ENCODE peak calls at places on chromosomes 12 and 14, in ten cellular contexts. One of them, this sample, is unnamed.

GRCh38 chr14:98501335-98501734 is 770.7 kb downstream of the BCL11B start:
- DNase-seq in CD4-positive, CD25-positive, alpha-beta regulatory T cell: no peak
- DNase-seq in tibial nerve: no peak
- DNase-seq in neuronal stem cell: no peak
- DNase-seq in astrocyte: no peak
- DNase-seq in hepatocyte: peak
- DNase-seq in heart left ventricle: no peak
- DNase-seq in SK-N-MC: no peak
- DNase-seq in MM.1S: no peak
- DNase-seq in SK-N-SH: no peak
- DNase-seq in this sample: no peak

GRCh38 chr12:50689437-50689836 is 74.5 kb upstream of the ATF1 start:
- DNase-seq in SK-N-MC: no peak
- DNase-seq in CD4-positive, CD25-positive, alpha-beta regulatory T cell: no peak
- DNase-seq in MM.1S: no peak
- DNase-seq in SK-N-SH: no peak
- DNase-seq in hepatocyte: peak
- DNase-seq in neuronal stem cell: no peak
- DNase-seq in heart left ventricle: no peak
- DNase-seq in tibial nerve: no peak
- DNase-seq in astrocyte: no peak
- DNase-seq in this sample: no peak

GRCh38 chr12:76400136-76400535 is 51.9 kb upstream of the BBS10 start:
- DNase-seq in SK-N-SH: no peak
- DNase-seq in astrocyte: no peak
- DNase-seq in neuronal stem cell: no peak
- DNase-seq in hepatocyte: no peak
- DNase-seq in CD4-positive, CD25-positive, alpha-beta regulatory T cell: no peak
- DNase-seq in heart left ventricle: no peak
- DNase-seq in MM.1S: no peak
- DNase-seq in tibial nerve: no peak
- DNase-seq in SK-N-MC: no peak
- DNase-seq in this sample: no peak

GRCh38 chr12:70487440-70487839 is 121.3 kb downstream of the KCNMB4 start:
- DNase-seq in astrocyte: peak
- DNase-seq in SK-N-SH: no peak
- DNase-seq in CD4-positive, CD25-positive, alpha-beta regulatory T cell: no peak
- DNase-seq in hepatocyte: no peak
- DNase-seq in SK-N-MC: no peak
- DNase-seq in MM.1S: peak
- DNase-seq in heart left ventricle: no peak
- DNase-seq in tibial nerve: no peak
- DNase-seq in neuronal stem cell: no peak
- DNase-seq in this sample: no peak

GRCh38 chr14:64610049-64610746 is 60.4 kb downstream of the PPP1R36 start:
- DNase-seq in SK-N-MC: no peak
- DNase-seq in SK-N-SH: no peak
- DNase-seq in heart left ventricle: no peak
- DNase-seq in tibial nerve: no peak
- DNase-seq in neuronal stem cell: no peak
- DNase-seq in hepatocyte: no peak
- DNase-seq in MM.1S: no peak
- DNase-seq in CD4-positive, CD25-positive, alpha-beta regulatory T cell: no peak
- DNase-seq in astrocyte: no peak
- DNase-seq in this sample: no peak

GRCh38 chr14:51394391-51394790 is 154.3 kb downstream of the TMX1 start:
- DNase-seq in tibial nerve: no peak
- DNase-seq in neuronal stem cell: no peak
- DNase-seq in astrocyte: no peak
- DNase-seq in CD4-positive, CD25-positive, alpha-beta regulatory T cell: no peak
- DNase-seq in SK-N-MC: no peak
- DNase-seq in MM.1S: no peak
- DNase-seq in SK-N-SH: no peak
- DNase-seq in heart left ventricle: no peak
- DNase-seq in hepatocyte: no peak
- DNase-seq in this sample: no peak

GRCh38 chr12:7130791-7131501 is 775 bp downstream of the CLSTN3 start:
- DNase-seq in CD4-positive, CD25-positive, alpha-beta regulatory T cell: peak
- DNase-seq in hepatocyte: peak
- DNase-seq in SK-N-MC: no peak
- DNase-seq in astrocyte: peak
- DNase-seq in MM.1S: peak
- DNase-seq in heart left ventricle: peak
- DNase-seq in tibial nerve: peak
- DNase-seq in neuronal stem cell: no peak
- DNase-seq in SK-N-SH: peak
- DNase-seq in this sample: no peak

GRCh38 chr12:59407799-59408198 is 188.0 kb upstream of the SLC16A7 start:
- DNase-seq in astrocyte: no peak
- DNase-seq in heart left ventricle: no peak
- DNase-seq in hepatocyte: no peak
- DNase-seq in CD4-positive, CD25-positive, alpha-beta regulatory T cell: no peak
- DNase-seq in MM.1S: no peak
- DNase-seq in SK-N-MC: no peak
- DNase-seq in neuronal stem cell: no peak
- DNase-seq in SK-N-SH: no peak
- DNase-seq in tibial nerve: no peak
- DNase-seq in this sample: no peak

GRCh38 chr14:64910847-64911495 is 3.3 kb upstream of the CHURC1 start:
- DNase-seq in CD4-positive, CD25-positive, alpha-beta regulatory T cell: no peak
- DNase-seq in SK-N-MC: no peak
- DNase-seq in neuronal stem cell: no peak
- DNase-seq in hepatocyte: peak
- DNase-seq in astrocyte: no peak
- DNase-seq in tibial nerve: no peak
- DNase-seq in MM.1S: no peak
- DNase-seq in SK-N-SH: peak
- DNase-seq in heart left ventricle: no peak
- DNase-seq in this sample: no peak

GRCh38 chr12:104903648-104904423 is 54.3 kb downstream of the SLC41A2 start:
- DNase-seq in neuronal stem cell: no peak
- DNase-seq in hepatocyte: no peak
- DNase-seq in heart left ventricle: no peak
- DNase-seq in CD4-positive, CD25-positive, alpha-beta regulatory T cell: no peak
- DNase-seq in astrocyte: peak
- DNase-seq in tibial nerve: no peak
- DNase-seq in SK-N-SH: no peak
- DNase-seq in MM.1S: no peak
- DNase-seq in SK-N-MC: no peak
- DNase-seq in this sample: no peak

GRCh38 chr12:85996280-85996679 is 122.2 kb downstream of the NTS start:
- DNase-seq in CD4-positive, CD25-positive, alpha-beta regulatory T cell: no peak
- DNase-seq in astrocyte: peak
- DNase-seq in heart left ventricle: no peak
- DNase-seq in hepatocyte: no peak
- DNase-seq in MM.1S: no peak
- DNase-seq in SK-N-SH: no peak
- DNase-seq in neuronal stem cell: no peak
- DNase-seq in tibial nerve: no peak
- DNase-seq in SK-N-MC: no peak
- DNase-seq in this sample: no peak

GRCh38 chr12:3518902-3519301 is 27.9 kb downstream of the PRMT8 start:
- DNase-seq in MM.1S: no peak
- DNase-seq in SK-N-SH: no peak
- DNase-seq in neuronal stem cell: no peak
- DNase-seq in CD4-positive, CD25-positive, alpha-beta regulatory T cell: no peak
- DNase-seq in hepatocyte: no peak
- DNase-seq in heart left ventricle: peak
- DNase-seq in astrocyte: no peak
- DNase-seq in SK-N-MC: no peak
- DNase-seq in tibial nerve: no peak
- DNase-seq in this sample: no peak

GRCh38 chr12:111334393-111334915 is 34.4 kb downstream of the PHETA1 start:
- DNase-seq in neuronal stem cell: no peak
- DNase-seq in astrocyte: no peak
- DNase-seq in SK-N-MC: no peak
- DNase-seq in MM.1S: no peak
- DNase-seq in heart left ventricle: no peak
- DNase-seq in SK-N-SH: no peak
- DNase-seq in tibial nerve: no peak
- DNase-seq in CD4-positive, CD25-positive, alpha-beta regulatory T cell: no peak
- DNase-seq in hepatocyte: no peak
- DNase-seq in this sample: no peak

DNA sequence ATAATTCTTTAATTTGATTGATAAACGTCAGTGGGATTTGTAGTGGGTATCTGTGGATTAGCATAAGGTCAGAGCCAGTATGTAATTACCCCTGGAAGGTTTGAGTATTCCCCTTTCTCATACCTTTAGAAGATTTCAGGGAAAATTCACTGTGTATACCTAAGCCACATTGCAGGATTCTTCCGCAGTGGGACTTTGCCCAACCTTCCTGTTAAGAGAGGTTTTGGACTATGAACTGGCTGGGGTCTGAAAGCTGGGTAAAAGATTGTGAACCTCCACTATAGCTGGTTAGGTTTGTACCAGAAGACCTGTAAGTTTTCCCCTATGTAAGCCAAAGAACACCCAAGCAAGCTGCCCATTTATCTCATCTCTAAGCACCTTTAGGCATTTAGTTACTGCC is 150.2 kb downstream of the TTC6 start:
- DNase-seq in hepatocyte: no peak
- DNase-seq in heart left ventricle: no peak
- DNase-seq in CD4-positive, CD25-positive, alpha-beta regulatory T cell: no peak
- DNase-seq in neuronal stem cell: no peak
- DNase-seq in astrocyte: no peak
- DNase-seq in MM.1S: no peak
- DNase-seq in SK-N-SH: no peak
- DNase-seq in tibial nerve: no peak
- DNase-seq in SK-N-MC: no peak
- DNase-seq in this sample: no peak
- H3K27ac ChIP-seq in hepatocyte: no peak
- H3K27ac ChIP-seq in heart left ventricle: no peak
- H3K27ac ChIP-seq in CD4-positive, CD25-positive, alpha-beta regulatory T cell: no peak
- H3K27ac ChIP-seq in neuronal stem cell: no peak
- H3K27ac ChIP-seq in astrocyte: no peak
- H3K27ac ChIP-seq in MM.1S: no peak
- H3K27ac ChIP-seq in SK-N-SH: no peak
- H3K27ac ChIP-seq in tibial nerve: no peak
- H3K27ac ChIP-seq in SK-N-MC: no peak
- H3K27ac ChIP-seq in this sample: no peak

DNA sequence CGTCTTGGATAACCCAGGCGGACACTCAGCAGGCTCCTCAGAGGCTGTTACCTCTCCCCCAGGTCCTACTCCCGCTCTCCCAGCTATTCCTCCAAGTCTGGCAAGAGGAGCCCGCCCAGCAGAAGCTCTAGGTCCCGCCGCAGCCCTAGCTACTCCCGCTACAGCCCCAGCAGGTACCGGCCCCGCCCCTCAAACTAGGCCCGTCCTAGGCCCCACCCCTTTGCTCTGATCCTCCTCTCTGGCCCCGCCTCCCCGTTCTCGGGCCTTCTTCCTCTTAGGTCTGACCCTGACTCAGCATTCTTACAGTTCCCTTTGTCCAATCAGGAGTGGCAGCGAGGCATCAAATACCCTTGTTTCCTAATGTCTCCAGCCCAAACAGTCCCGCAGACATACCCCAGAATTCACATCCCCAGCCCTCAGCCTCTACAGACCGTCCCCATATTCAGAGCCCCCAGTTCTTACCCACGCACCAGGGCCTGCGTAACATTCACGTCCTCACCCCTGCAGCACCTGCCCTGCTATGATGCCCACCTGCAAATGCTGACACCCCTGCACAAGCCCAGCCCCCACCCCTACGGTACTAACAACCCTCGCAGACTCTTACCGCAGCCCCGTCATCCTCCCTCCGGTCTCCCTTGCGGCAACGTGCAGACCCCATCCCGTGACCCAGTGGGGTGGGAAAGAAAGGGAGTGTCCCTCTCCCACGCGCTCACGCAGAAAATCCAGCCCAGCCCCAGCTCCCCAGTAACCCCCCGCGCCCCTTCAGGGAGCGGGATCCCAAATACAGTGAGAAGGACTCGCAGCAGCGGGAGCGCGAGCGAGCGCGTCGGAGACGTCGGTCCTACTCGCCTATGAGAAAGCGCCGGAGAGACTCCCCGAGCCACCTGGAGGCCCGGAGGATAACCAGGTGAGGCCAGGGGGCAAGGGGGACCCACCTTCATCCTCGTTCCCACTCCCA is 25.0 kb upstream of the HSPB8 start:
- DNase-seq in CD4-positive, CD25-positive, alpha-beta regulatory T cell: no peak
- DNase-seq in SK-N-SH: no peak
- DNase-seq in MM.1S: peak
- DNase-seq in neuronal stem cell: peak
- DNase-seq in SK-N-MC: no peak
- DNase-seq in astrocyte: no peak
- DNase-seq in heart left ventricle: peak
- DNase-seq in tibial nerve: no peak
- DNase-seq in hepatocyte: peak
- DNase-seq in this sample: no peak
- H3K27ac ChIP-seq in CD4-positive, CD25-positive, alpha-beta regulatory T cell: no peak
- H3K27ac ChIP-seq in SK-N-SH: no peak
- H3K27ac ChIP-seq in MM.1S: no peak
- H3K27ac ChIP-seq in neuronal stem cell: peak
- H3K27ac ChIP-seq in SK-N-MC: no peak
- H3K27ac ChIP-seq in astrocyte: no peak
- H3K27ac ChIP-seq in heart left ventricle: no peak
- H3K27ac ChIP-seq in tibial nerve: no peak
- H3K27ac ChIP-seq in hepatocyte: no peak
- H3K27ac ChIP-seq in this sample: peak

DNA sequence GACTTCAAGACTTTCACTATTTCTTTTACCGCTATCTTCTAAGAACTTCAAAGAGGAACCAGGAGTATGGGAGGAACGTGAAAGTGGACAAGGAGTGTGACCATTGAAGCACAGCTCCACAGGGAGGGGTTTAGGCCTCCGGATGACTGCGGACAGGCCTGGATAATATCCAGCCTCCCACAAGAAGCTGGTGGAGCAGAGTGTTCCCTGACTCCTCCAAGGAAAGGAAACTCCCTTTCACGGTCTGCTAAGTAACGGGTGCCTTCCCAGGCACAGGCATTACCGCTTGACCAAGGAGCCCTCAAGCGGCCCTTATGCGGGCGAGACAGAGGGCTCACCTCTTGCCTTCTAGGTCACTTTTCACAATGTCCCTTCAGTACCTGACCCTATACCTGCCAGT is 267.0 kb downstream of the RPL10L start:
- DNase-seq in SK-N-SH: no peak
- DNase-seq in astrocyte: no peak
- DNase-seq in tibial nerve: no peak
- DNase-seq in SK-N-MC: no peak
- DNase-seq in MM.1S: no peak
- DNase-seq in hepatocyte: no peak
- DNase-seq in heart left ventricle: no peak
- DNase-seq in CD4-positive, CD25-positive, alpha-beta regulatory T cell: no peak
- DNase-seq in neuronal stem cell: no peak
- DNase-seq in this sample: no peak
- H3K27ac ChIP-seq in SK-N-SH: no peak
- H3K27ac ChIP-seq in astrocyte: no peak
- H3K27ac ChIP-seq in tibial nerve: no peak
- H3K27ac ChIP-seq in SK-N-MC: no peak
- H3K27ac ChIP-seq in MM.1S: no peak
- H3K27ac ChIP-seq in hepatocyte: no peak
- H3K27ac ChIP-seq in heart left ventricle: no peak
- H3K27ac ChIP-seq in CD4-positive, CD25-positive, alpha-beta regulatory T cell: no peak
- H3K27ac ChIP-seq in neuronal stem cell: no peak
- H3K27ac ChIP-seq in this sample: no peak

DNA sequence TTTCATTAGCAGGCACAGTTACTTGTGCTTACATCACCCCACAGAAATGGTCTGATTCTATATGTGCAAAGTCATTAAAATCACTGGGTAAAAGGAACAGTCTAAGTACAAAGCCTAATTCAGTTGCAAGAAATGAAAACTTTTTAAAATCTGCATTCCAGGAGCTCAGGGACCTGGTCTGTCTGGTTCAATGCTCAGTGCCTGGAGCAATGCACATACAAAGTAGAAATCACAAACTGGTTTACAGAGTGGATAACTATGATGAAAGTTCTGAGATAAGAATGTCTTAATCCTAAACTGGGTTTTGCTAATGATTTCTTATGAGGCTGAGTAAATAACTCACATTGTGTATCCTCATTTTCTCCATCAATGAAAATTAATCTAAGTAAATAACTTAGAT is 28.7 kb downstream of the LMNTD1 start:
- DNase-seq in hepatocyte: no peak
- DNase-seq in heart left ventricle: no peak
- DNase-seq in tibial nerve: no peak
- DNase-seq in SK-N-SH: no peak
- DNase-seq in astrocyte: no peak
- DNase-seq in SK-N-MC: no peak
- DNase-seq in neuronal stem cell: no peak
- DNase-seq in CD4-positive, CD25-positive, alpha-beta regulatory T cell: no peak
- DNase-seq in MM.1S: no peak
- DNase-seq in this sample: no peak
- H3K27ac ChIP-seq in hepatocyte: peak
- H3K27ac ChIP-seq in heart left ventricle: no peak
- H3K27ac ChIP-seq in tibial nerve: no peak
- H3K27ac ChIP-seq in SK-N-SH: no peak
- H3K27ac ChIP-seq in astrocyte: no peak
- H3K27ac ChIP-seq in SK-N-MC: no peak
- H3K27ac ChIP-seq in neuronal stem cell: no peak
- H3K27ac ChIP-seq in CD4-positive, CD25-positive, alpha-beta regulatory T cell: no peak
- H3K27ac ChIP-seq in MM.1S: no peak
- H3K27ac ChIP-seq in this sample: no peak

This sample was measured in thoracic aorta.